ENCODE peak calls at places on chromosomes 6 and 20, in five cellular contexts. G is activated CD4-positive, alpha-beta T cell treated with anti-CD3 and anti-CD28 coated beads, Interleukin-2, amount 50 U/mL, for 1 hour; K is H4; Q is stomach; P is breast epithelium. L is an unnamed sample.

GRCh38 chr6:145028144-145028818 is 707.0 kb downstream of the EPM2A start:
- DNase-seq in Q (no peak), K (peak), P (no peak), G (no peak), L (no peak)

GRCh38 chr6:106089981-106090380 is 3.8 kb downstream of the PRDM1 start:
- DNase-seq in K (no peak), Q (no peak), P (no peak), G (no peak), L (no peak)

GRCh38 chr6:52019092-52019491 is 68.3 kb downstream of the PKHD1 start:
- DNase-seq in G (no peak), K (no peak), Q (no peak), P (no peak), L (peak)

GRCh38 chr6:48449002-48449401 is 338.0 kb upstream of the PTCHD4 start:
- DNase-seq in G (no peak), Q (no peak), P (no peak), K (peak), L (no peak)

GRCh38 chr6:150897400-150897943 is 32.0 kb downstream of the MTHFD1L start:
- DNase-seq in Q (no peak), K (peak), P (no peak), G (no peak), L (no peak)

GRCh38 chr6:24858154-24858801 is 59.6 kb upstream of the ARMH2 start:
- DNase-seq in G (no peak), P (no peak), K (no peak), Q (no peak), L (no peak)

GRCh38 chr6:118391086-118391485 is 157.0 kb upstream of the PLN start:
- DNase-seq in G (no peak), Q (no peak), P (no peak), K (no peak), L (no peak)

GRCh38 chr6:136178749-136179148 is 71.4 kb downstream of the MTFR2 start:
- DNase-seq in G (no peak), K (no peak), Q (no peak), P (no peak), L (no peak)

GRCh38 chr6:138572200-138572875 is 73.0 kb upstream of the NHSL1 start:
- DNase-seq in P (peak), G (no peak), K (no peak), Q (peak), L (no peak)

GRCh38 chr6:36642913-36643817 is 35.3 kb upstream of the CDKN1A start:
- DNase-seq in G (no peak), P (peak), K (peak), Q (peak), L (no peak)

GRCh38 chr20:52219441-52219840 is 27.9 kb upstream of the ZFP64 start:
- DNase-seq in K (peak), P (no peak), G (no peak), Q (peak), L (peak)

GRCh38 chr6:27188885-27189418 is 58.5 kb upstream of the PRSS16 start:
- DNase-seq in G (peak), Q (peak), K (peak), P (no peak), L (peak)

GRCh38 chr20:51337126-51337805 is 205.3 kb downstream of the NFATC2 start:
- DNase-seq in G (no peak), Q (no peak), K (no peak), P (no peak), L (no peak)

GRCh38 chr6:147177286-147177685 is 26.9 kb upstream of the STXBP5 start:
- DNase-seq in Q (no peak), K (no peak), P (no peak), G (no peak), L (no peak)

GRCh38 chr6:14621518-14621917 is 503.9 kb downstream of the CD83 start:
- DNase-seq in G (no peak), P (no peak), Q (no peak), K (no peak), L (no peak)

GRCh38 chr6:106520711-106521367 is 108.5 kb downstream of the RTN4IP1 start:
- DNase-seq in P (no peak), K (no peak), G (peak), Q (peak), L (no peak)

GRCh38 chr6:13846841-13847240 is 32.5 kb upstream of the MCUR1 start:
- DNase-seq in Q (no peak), P (no peak), G (no peak), K (no peak), L (no peak)

GRCh38 chr6:4667591-4667990 is 108.6 kb upstream of the CDYL start:
- DNase-seq in Q (no peak), G (no peak), P (no peak), K (no peak), L (no peak)

GRCh38 chr6:160428818-160429744 is 80.9 kb downstream of the SLC22A3 start:
- DNase-seq in P (no peak), Q (no peak), G (no peak), K (no peak), L (no peak)

GRCh38 chr6:157061770-157062594 is 261.3 kb downstream of the TMEM242 start:
- DNase-seq in K (no peak), P (no peak), G (no peak), Q (no peak), L (no peak)

GRCh38 chr6:2739335-2739734 is 11.4 kb downstream of the MYLK4 start:
- DNase-seq in K (peak), Q (no peak), P (no peak), G (no peak), L (no peak)

GRCh38 chr6:111818539-111819226 is 54.6 kb downstream of the FYN start:
- DNase-seq in Q (no peak), P (no peak), G (no peak), K (no peak), L (no peak)

GRCh38 chr6:139904158-139904533 is 529.7 kb upstream of the CITED2 start:
- DNase-seq in K (no peak), Q (no peak), P (no peak), G (no peak), L (no peak)

GRCh38 chr6:138580801-138581200 is 81.5 kb upstream of the NHSL1 start:
- DNase-seq in P (no peak), Q (no peak), K (no peak), G (no peak), L (no peak)

GRCh38 chr20:58891686-58892125 is 39.2 kb downstream of the GNAS start:
- DNase-seq in G (peak), Q (peak), P (no peak), K (no peak), L (peak)

GRCh38 chr20:59749293-59749680 is 144.9 kb downstream of the PHACTR3 start:
- DNase-seq in K (no peak), Q (no peak), P (no peak), G (no peak), L (no peak)

L was measured in NCI-H1930.